ENCODE peak calls at places on chromosomes 11 and 22, in ten cellular contexts. One of them, this sample, is unnamed.

GRCh38 chr11:10366568-10367331 is 61.9 kb downstream of the ADM start:
- DNase-seq in activated T-helper 1 cell treated with anti-CD3 and anti-CD28 coated beads, Interleukin-12 subunit alpha, Interleukin-12 subunit beta, Interleukin-2, Interleukin-4 antibody, amounts not matched to agents 30 ng/mL and 10 ng/mL and 1 ng/mL, durations not matched to agents 14 hours and 24 hours and 36 hours: peak; percentile 51
- DNase-seq in BE2C: peak; percentile 73
- DNase-seq in anterior cingulate cortex: peak; percentile 27
- DNase-seq in stimulated activated CD4-positive, alpha-beta T cell treated with anti-CD3 and anti-CD28 coated beads, TNF-alpha, amount 100 ng/mL, for 1 hour: no peak
- DNase-seq in posterior cingulate gyrus: peak; percentile 64
- DNase-seq in neural crest cell: peak; percentile 70
- DNase-seq in LHCN-M2: peak; percentile 93
- DNase-seq in NCI-H1930: peak; percentile 68
- DNase-seq in COR-L47: peak; percentile 74
- DNase-seq in this sample: peak; percentile 29

GRCh38 chr22:48941903-48942625 is 885.6 kb downstream of the BRD1 start:
- DNase-seq in COR-L47: no peak
- DNase-seq in posterior cingulate gyrus: no peak
- DNase-seq in LHCN-M2: no peak
- DNase-seq in BE2C: no peak
- DNase-seq in anterior cingulate cortex: no peak
- DNase-seq in stimulated activated CD4-positive, alpha-beta T cell treated with anti-CD3 and anti-CD28 coated beads, TNF-alpha, amount 100 ng/mL, for 1 hour: no peak
- DNase-seq in activated T-helper 1 cell treated with anti-CD3 and anti-CD28 coated beads, Interleukin-12 subunit alpha, Interleukin-12 subunit beta, Interleukin-2, Interleukin-4 antibody, amounts not matched to agents 30 ng/mL and 10 ng/mL and 1 ng/mL, durations not matched to agents 14 hours and 24 hours and 36 hours: no peak
- DNase-seq in NCI-H1930: no peak
- DNase-seq in neural crest cell: no peak
- DNase-seq in this sample: no peak

GRCh38 chr11:36296925-36297604 is 977 bp downstream of the PRR5L start:
- DNase-seq in posterior cingulate gyrus: no peak
- DNase-seq in LHCN-M2: no peak
- DNase-seq in activated T-helper 1 cell treated with anti-CD3 and anti-CD28 coated beads, Interleukin-12 subunit alpha, Interleukin-12 subunit beta, Interleukin-2, Interleukin-4 antibody, amounts not matched to agents 30 ng/mL and 10 ng/mL and 1 ng/mL, durations not matched to agents 14 hours and 24 hours and 36 hours: no peak
- DNase-seq in stimulated activated CD4-positive, alpha-beta T cell treated with anti-CD3 and anti-CD28 coated beads, TNF-alpha, amount 100 ng/mL, for 1 hour: no peak
- DNase-seq in neural crest cell: no peak
- DNase-seq in anterior cingulate cortex: no peak
- DNase-seq in NCI-H1930: no peak
- DNase-seq in BE2C: no peak
- DNase-seq in COR-L47: no peak
- DNase-seq in this sample: no peak

GRCh38 chr22:23591203-23591791 is 11.2 kb upstream of the IGLL1 start:
- DNase-seq in anterior cingulate cortex: peak; percentile 3
- DNase-seq in NCI-H1930: peak; percentile 34
- DNase-seq in COR-L47: peak; percentile 18
- DNase-seq in neural crest cell: peak; percentile 81
- DNase-seq in stimulated activated CD4-positive, alpha-beta T cell treated with anti-CD3 and anti-CD28 coated beads, TNF-alpha, amount 100 ng/mL, for 1 hour: no peak
- DNase-seq in activated T-helper 1 cell treated with anti-CD3 and anti-CD28 coated beads, Interleukin-12 subunit alpha, Interleukin-12 subunit beta, Interleukin-2, Interleukin-4 antibody, amounts not matched to agents 30 ng/mL and 10 ng/mL and 1 ng/mL, durations not matched to agents 14 hours and 24 hours and 36 hours: peak; percentile 18
- DNase-seq in BE2C: peak; percentile 81
- DNase-seq in posterior cingulate gyrus: peak; percentile 65
- DNase-seq in LHCN-M2: peak; percentile 21
- DNase-seq in this sample: peak; percentile 87

GRCh38 chr11:110261195-110262140 is 34.9 kb downstream of the RDX start:
- DNase-seq in LHCN-M2: no peak
- DNase-seq in stimulated activated CD4-positive, alpha-beta T cell treated with anti-CD3 and anti-CD28 coated beads, TNF-alpha, amount 100 ng/mL, for 1 hour: no peak
- DNase-seq in neural crest cell: no peak
- DNase-seq in COR-L47: no peak
- DNase-seq in activated T-helper 1 cell treated with anti-CD3 and anti-CD28 coated beads, Interleukin-12 subunit alpha, Interleukin-12 subunit beta, Interleukin-2, Interleukin-4 antibody, amounts not matched to agents 30 ng/mL and 10 ng/mL and 1 ng/mL, durations not matched to agents 14 hours and 24 hours and 36 hours: no peak
- DNase-seq in BE2C: no peak
- DNase-seq in posterior cingulate gyrus: no peak
- DNase-seq in anterior cingulate cortex: no peak
- DNase-seq in NCI-H1930: no peak
- DNase-seq in this sample: no peak

GRCh38 chr22:47048123-47049077 is 285.9 kb downstream of the TBC1D22A start:
- DNase-seq in COR-L47: no peak
- DNase-seq in NCI-H1930: no peak
- DNase-seq in LHCN-M2: no peak
- DNase-seq in stimulated activated CD4-positive, alpha-beta T cell treated with anti-CD3 and anti-CD28 coated beads, TNF-alpha, amount 100 ng/mL, for 1 hour: no peak
- DNase-seq in BE2C: no peak
- DNase-seq in anterior cingulate cortex: no peak
- DNase-seq in posterior cingulate gyrus: no peak
- DNase-seq in neural crest cell: no peak
- DNase-seq in activated T-helper 1 cell treated with anti-CD3 and anti-CD28 coated beads, Interleukin-12 subunit alpha, Interleukin-12 subunit beta, Interleukin-2, Interleukin-4 antibody, amounts not matched to agents 30 ng/mL and 10 ng/mL and 1 ng/mL, durations not matched to agents 14 hours and 24 hours and 36 hours: no peak
- DNase-seq in this sample: no peak

GRCh38 chr11:69563946-69564780 is 76.8 kb upstream of the CCND1 start:
- DNase-seq in COR-L47: no peak
- DNase-seq in activated T-helper 1 cell treated with anti-CD3 and anti-CD28 coated beads, Interleukin-12 subunit alpha, Interleukin-12 subunit beta, Interleukin-2, Interleukin-4 antibody, amounts not matched to agents 30 ng/mL and 10 ng/mL and 1 ng/mL, durations not matched to agents 14 hours and 24 hours and 36 hours: no peak
- DNase-seq in anterior cingulate cortex: no peak
- DNase-seq in neural crest cell: no peak
- DNase-seq in BE2C: no peak
- DNase-seq in LHCN-M2: no peak
- DNase-seq in posterior cingulate gyrus: no peak
- DNase-seq in stimulated activated CD4-positive, alpha-beta T cell treated with anti-CD3 and anti-CD28 coated beads, TNF-alpha, amount 100 ng/mL, for 1 hour: no peak
- DNase-seq in NCI-H1930: no peak
- DNase-seq in this sample: no peak

GRCh38 chr11:110373061-110373702 is 56.6 kb upstream of the FDX1 start:
- DNase-seq in COR-L47: no peak
- DNase-seq in activated T-helper 1 cell treated with anti-CD3 and anti-CD28 coated beads, Interleukin-12 subunit alpha, Interleukin-12 subunit beta, Interleukin-2, Interleukin-4 antibody, amounts not matched to agents 30 ng/mL and 10 ng/mL and 1 ng/mL, durations not matched to agents 14 hours and 24 hours and 36 hours: no peak
- DNase-seq in BE2C: no peak
- DNase-seq in anterior cingulate cortex: no peak
- DNase-seq in LHCN-M2: peak; percentile 47
- DNase-seq in NCI-H1930: no peak
- DNase-seq in stimulated activated CD4-positive, alpha-beta T cell treated with anti-CD3 and anti-CD28 coated beads, TNF-alpha, amount 100 ng/mL, for 1 hour: no peak
- DNase-seq in posterior cingulate gyrus: no peak
- DNase-seq in neural crest cell: no peak
- DNase-seq in this sample: no peak

GRCh38 chr11:47593934-47594855 is at the start of gene C1QTNF4:
- DNase-seq in activated T-helper 1 cell treated with anti-CD3 and anti-CD28 coated beads, Interleukin-12 subunit alpha, Interleukin-12 subunit beta, Interleukin-2, Interleukin-4 antibody, amounts not matched to agents 30 ng/mL and 10 ng/mL and 1 ng/mL, durations not matched to agents 14 hours and 24 hours and 36 hours: no peak
- DNase-seq in neural crest cell: peak; percentile 49
- DNase-seq in posterior cingulate gyrus: no peak
- DNase-seq in anterior cingulate cortex: no peak
- DNase-seq in NCI-H1930: no peak
- DNase-seq in stimulated activated CD4-positive, alpha-beta T cell treated with anti-CD3 and anti-CD28 coated beads, TNF-alpha, amount 100 ng/mL, for 1 hour: no peak
- DNase-seq in BE2C: no peak
- DNase-seq in LHCN-M2: no peak
- DNase-seq in COR-L47: no peak
- DNase-seq in this sample: peak; percentile 69

GRCh38 chr11:7278314-7278917 is 26.7 kb downstream of the SYT9 start:
- DNase-seq in posterior cingulate gyrus: no peak
- DNase-seq in COR-L47: no peak
- DNase-seq in LHCN-M2: peak; percentile 1
- DNase-seq in activated T-helper 1 cell treated with anti-CD3 and anti-CD28 coated beads, Interleukin-12 subunit alpha, Interleukin-12 subunit beta, Interleukin-2, Interleukin-4 antibody, amounts not matched to agents 30 ng/mL and 10 ng/mL and 1 ng/mL, durations not matched to agents 14 hours and 24 hours and 36 hours: no peak
- DNase-seq in BE2C: peak; percentile 15
- DNase-seq in anterior cingulate cortex: no peak
- DNase-seq in stimulated activated CD4-positive, alpha-beta T cell treated with anti-CD3 and anti-CD28 coated beads, TNF-alpha, amount 100 ng/mL, for 1 hour: no peak
- DNase-seq in NCI-H1930: no peak
- DNase-seq in neural crest cell: peak; percentile 12
- DNase-seq in this sample: peak; percentile 28

GRCh38 chr11:103364687-103365086 is 255.5 kb downstream of the DYNC2H1 start:
- DNase-seq in neural crest cell: no peak
- DNase-seq in activated T-helper 1 cell treated with anti-CD3 and anti-CD28 coated beads, Interleukin-12 subunit alpha, Interleukin-12 subunit beta, Interleukin-2, Interleukin-4 antibody, amounts not matched to agents 30 ng/mL and 10 ng/mL and 1 ng/mL, durations not matched to agents 14 hours and 24 hours and 36 hours: no peak
- DNase-seq in LHCN-M2: peak; percentile 36
- DNase-seq in stimulated activated CD4-positive, alpha-beta T cell treated with anti-CD3 and anti-CD28 coated beads, TNF-alpha, amount 100 ng/mL, for 1 hour: no peak
- DNase-seq in anterior cingulate cortex: no peak
- DNase-seq in COR-L47: no peak
- DNase-seq in BE2C: peak; percentile 34
- DNase-seq in NCI-H1930: no peak
- DNase-seq in posterior cingulate gyrus: no peak
- DNase-seq in this sample: no peak

GRCh38 chr22:25126510-25126909 is 73.1 kb upstream of the CRYBB3 start:
- DNase-seq in neural crest cell: no peak
- DNase-seq in posterior cingulate gyrus: no peak
- DNase-seq in stimulated activated CD4-positive, alpha-beta T cell treated with anti-CD3 and anti-CD28 coated beads, TNF-alpha, amount 100 ng/mL, for 1 hour: no peak
- DNase-seq in BE2C: no peak
- DNase-seq in LHCN-M2: no peak
- DNase-seq in NCI-H1930: no peak
- DNase-seq in COR-L47: no peak
- DNase-seq in anterior cingulate cortex: no peak
- DNase-seq in activated T-helper 1 cell treated with anti-CD3 and anti-CD28 coated beads, Interleukin-12 subunit alpha, Interleukin-12 subunit beta, Interleukin-2, Interleukin-4 antibody, amounts not matched to agents 30 ng/mL and 10 ng/mL and 1 ng/mL, durations not matched to agents 14 hours and 24 hours and 36 hours: no peak
- DNase-seq in this sample: no peak

GRCh38 chr11:126892781-126893180 is 107.8 kb downstream of the KIRREL3 start:
- DNase-seq in NCI-H1930: no peak
- DNase-seq in LHCN-M2: peak; percentile 46
- DNase-seq in stimulated activated CD4-positive, alpha-beta T cell treated with anti-CD3 and anti-CD28 coated beads, TNF-alpha, amount 100 ng/mL, for 1 hour: no peak
- DNase-seq in activated T-helper 1 cell treated with anti-CD3 and anti-CD28 coated beads, Interleukin-12 subunit alpha, Interleukin-12 subunit beta, Interleukin-2, Interleukin-4 antibody, amounts not matched to agents 30 ng/mL and 10 ng/mL and 1 ng/mL, durations not matched to agents 14 hours and 24 hours and 36 hours: no peak
- DNase-seq in COR-L47: no peak
- DNase-seq in anterior cingulate cortex: no peak
- DNase-seq in posterior cingulate gyrus: no peak
- DNase-seq in neural crest cell: no peak
- DNase-seq in BE2C: no peak
- DNase-seq in this sample: peak; percentile 44

GRCh38 chr11:127628463-127628785 is 627.9 kb upstream of the KIRREL3 start:
- DNase-seq in LHCN-M2: no peak
- DNase-seq in neural crest cell: no peak
- DNase-seq in stimulated activated CD4-positive, alpha-beta T cell treated with anti-CD3 and anti-CD28 coated beads, TNF-alpha, amount 100 ng/mL, for 1 hour: no peak
- DNase-seq in COR-L47: no peak
- DNase-seq in BE2C: no peak
- DNase-seq in activated T-helper 1 cell treated with anti-CD3 and anti-CD28 coated beads, Interleukin-12 subunit alpha, Interleukin-12 subunit beta, Interleukin-2, Interleukin-4 antibody, amounts not matched to agents 30 ng/mL and 10 ng/mL and 1 ng/mL, durations not matched to agents 14 hours and 24 hours and 36 hours: no peak
- DNase-seq in anterior cingulate cortex: no peak
- DNase-seq in posterior cingulate gyrus: no peak
- DNase-seq in NCI-H1930: peak; percentile 67
- DNase-seq in this sample: no peak

GRCh38 chr11:69948256-69949141 is 129.3 kb upstream of the FGF3 start:
- DNase-seq in activated T-helper 1 cell treated with anti-CD3 and anti-CD28 coated beads, Interleukin-12 subunit alpha, Interleukin-12 subunit beta, Interleukin-2, Interleukin-4 antibody, amounts not matched to agents 30 ng/mL and 10 ng/mL and 1 ng/mL, durations not matched to agents 14 hours and 24 hours and 36 hours: no peak
- DNase-seq in stimulated activated CD4-positive, alpha-beta T cell treated with anti-CD3 and anti-CD28 coated beads, TNF-alpha, amount 100 ng/mL, for 1 hour: no peak
- DNase-seq in anterior cingulate cortex: no peak
- DNase-seq in COR-L47: no peak
- DNase-seq in posterior cingulate gyrus: no peak
- DNase-seq in LHCN-M2: no peak
- DNase-seq in NCI-H1930: no peak
- DNase-seq in neural crest cell: no peak
- DNase-seq in BE2C: peak; percentile 46
- DNase-seq in this sample: peak; percentile 52

GRCh38 chr11:71228961-71229360 is 23.4 kb downstream of the SHANK2 start:
- DNase-seq in stimulated activated CD4-positive, alpha-beta T cell treated with anti-CD3 and anti-CD28 coated beads, TNF-alpha, amount 100 ng/mL, for 1 hour: no peak
- DNase-seq in NCI-H1930: no peak
- DNase-seq in LHCN-M2: no peak
- DNase-seq in posterior cingulate gyrus: no peak
- DNase-seq in COR-L47: no peak
- DNase-seq in BE2C: no peak
- DNase-seq in anterior cingulate cortex: no peak
- DNase-seq in activated T-helper 1 cell treated with anti-CD3 and anti-CD28 coated beads, Interleukin-12 subunit alpha, Interleukin-12 subunit beta, Interleukin-2, Interleukin-4 antibody, amounts not matched to agents 30 ng/mL and 10 ng/mL and 1 ng/mL, durations not matched to agents 14 hours and 24 hours and 36 hours: no peak
- DNase-seq in neural crest cell: no peak
- DNase-seq in this sample: no peak

GRCh38 chr11:78822931-78823423 is 248.3 kb upstream of the NARS2 start:
- DNase-seq in stimulated activated CD4-positive, alpha-beta T cell treated with anti-CD3 and anti-CD28 coated beads, TNF-alpha, amount 100 ng/mL, for 1 hour: no peak
- DNase-seq in NCI-H1930: no peak
- DNase-seq in LHCN-M2: no peak
- DNase-seq in BE2C: no peak
- DNase-seq in activated T-helper 1 cell treated with anti-CD3 and anti-CD28 coated beads, Interleukin-12 subunit alpha, Interleukin-12 subunit beta, Interleukin-2, Interleukin-4 antibody, amounts not matched to agents 30 ng/mL and 10 ng/mL and 1 ng/mL, durations not matched to agents 14 hours and 24 hours and 36 hours: no peak
- DNase-seq in anterior cingulate cortex: no peak
- DNase-seq in neural crest cell: no peak
- DNase-seq in COR-L47: no peak
- DNase-seq in posterior cingulate gyrus: no peak
- DNase-seq in this sample: no peak

GRCh38 chr11:6351782-6352181 is 31.5 kb upstream of the CAVIN3 start:
- DNase-seq in neural crest cell: no peak
- DNase-seq in NCI-H1930: no peak
- DNase-seq in COR-L47: no peak
- DNase-seq in posterior cingulate gyrus: no peak
- DNase-seq in stimulated activated CD4-positive, alpha-beta T cell treated with anti-CD3 and anti-CD28 coated beads, TNF-alpha, amount 100 ng/mL, for 1 hour: no peak
- DNase-seq in anterior cingulate cortex: no peak
- DNase-seq in activated T-helper 1 cell treated with anti-CD3 and anti-CD28 coated beads, Interleukin-12 subunit alpha, Interleukin-12 subunit beta, Interleukin-2, Interleukin-4 antibody, amounts not matched to agents 30 ng/mL and 10 ng/mL and 1 ng/mL, durations not matched to agents 14 hours and 24 hours and 36 hours: peak; percentile 5
- DNase-seq in LHCN-M2: no peak
- DNase-seq in BE2C: no peak
- DNase-seq in this sample: peak; percentile 38

GRCh38 chr22:39250131-39250530 is 5.3 kb upstream of the PDGFB start:
- DNase-seq in COR-L47: no peak
- DNase-seq in anterior cingulate cortex: no peak
- DNase-seq in activated T-helper 1 cell treated with anti-CD3 and anti-CD28 coated beads, Interleukin-12 subunit alpha, Interleukin-12 subunit beta, Interleukin-2, Interleukin-4 antibody, amounts not matched to agents 30 ng/mL and 10 ng/mL and 1 ng/mL, durations not matched to agents 14 hours and 24 hours and 36 hours: no peak
- DNase-seq in LHCN-M2: no peak
- DNase-seq in stimulated activated CD4-positive, alpha-beta T cell treated with anti-CD3 and anti-CD28 coated beads, TNF-alpha, amount 100 ng/mL, for 1 hour: no peak
- DNase-seq in NCI-H1930: no peak
- DNase-seq in neural crest cell: no peak
- DNase-seq in posterior cingulate gyrus: no peak
- DNase-seq in BE2C: no peak
- DNase-seq in this sample: no peak

GRCh38 chr11:29272019-29272654 is 744.7 kb downstream of the KCNA4 start:
- DNase-seq in BE2C: no peak
- DNase-seq in activated T-helper 1 cell treated with anti-CD3 and anti-CD28 coated beads, Interleukin-12 subunit alpha, Interleukin-12 subunit beta, Interleukin-2, Interleukin-4 antibody, amounts not matched to agents 30 ng/mL and 10 ng/mL and 1 ng/mL, durations not matched to agents 14 hours and 24 hours and 36 hours: no peak
- DNase-seq in COR-L47: no peak
- DNase-seq in anterior cingulate cortex: no peak
- DNase-seq in posterior cingulate gyrus: no peak
- DNase-seq in LHCN-M2: peak; percentile 59
- DNase-seq in NCI-H1930: no peak
- DNase-seq in stimulated activated CD4-positive, alpha-beta T cell treated with anti-CD3 and anti-CD28 coated beads, TNF-alpha, amount 100 ng/mL, for 1 hour: no peak
- DNase-seq in neural crest cell: no peak
- DNase-seq in this sample: no peak

GRCh38 chr11:115765803-115766239 is 261.6 kb upstream of the CADM1 start:
- DNase-seq in LHCN-M2: no peak
- DNase-seq in posterior cingulate gyrus: no peak
- DNase-seq in anterior cingulate cortex: no peak
- DNase-seq in COR-L47: no peak
- DNase-seq in activated T-helper 1 cell treated with anti-CD3 and anti-CD28 coated beads, Interleukin-12 subunit alpha, Interleukin-12 subunit beta, Interleukin-2, Interleukin-4 antibody, amounts not matched to agents 30 ng/mL and 10 ng/mL and 1 ng/mL, durations not matched to agents 14 hours and 24 hours and 36 hours: no peak
- DNase-seq in neural crest cell: no peak
- DNase-seq in BE2C: no peak
- DNase-seq in NCI-H1930: no peak
- DNase-seq in stimulated activated CD4-positive, alpha-beta T cell treated with anti-CD3 and anti-CD28 coated beads, TNF-alpha, amount 100 ng/mL, for 1 hour: no peak
- DNase-seq in this sample: no peak

GRCh38 chr11:57764972-57765371 is 3.4 kb downstream of the CTNND1 start:
- DNase-seq in COR-L47: no peak
- DNase-seq in LHCN-M2: no peak
- DNase-seq in anterior cingulate cortex: no peak
- DNase-seq in NCI-H1930: no peak
- DNase-seq in posterior cingulate gyrus: no peak
- DNase-seq in activated T-helper 1 cell treated with anti-CD3 and anti-CD28 coated beads, Interleukin-12 subunit alpha, Interleukin-12 subunit beta, Interleukin-2, Interleukin-4 antibody, amounts not matched to agents 30 ng/mL and 10 ng/mL and 1 ng/mL, durations not matched to agents 14 hours and 24 hours and 36 hours: no peak
- DNase-seq in BE2C: no peak
- DNase-seq in stimulated activated CD4-positive, alpha-beta T cell treated with anti-CD3 and anti-CD28 coated beads, TNF-alpha, amount 100 ng/mL, for 1 hour: no peak
- DNase-seq in neural crest cell: no peak
- DNase-seq in this sample: no peak

GRCh38 chr11:69595805-69596665 is 44.9 kb upstream of the CCND1 start:
- DNase-seq in neural crest cell: no peak
- DNase-seq in activated T-helper 1 cell treated with anti-CD3 and anti-CD28 coated beads, Interleukin-12 subunit alpha, Interleukin-12 subunit beta, Interleukin-2, Interleukin-4 antibody, amounts not matched to agents 30 ng/mL and 10 ng/mL and 1 ng/mL, durations not matched to agents 14 hours and 24 hours and 36 hours: no peak
- DNase-seq in anterior cingulate cortex: no peak
- DNase-seq in stimulated activated CD4-positive, alpha-beta T cell treated with anti-CD3 and anti-CD28 coated beads, TNF-alpha, amount 100 ng/mL, for 1 hour: no peak
- DNase-seq in NCI-H1930: no peak
- DNase-seq in BE2C: no peak
- DNase-seq in COR-L47: no peak
- DNase-seq in LHCN-M2: no peak
- DNase-seq in posterior cingulate gyrus: no peak
- DNase-seq in this sample: no peak

GRCh38 chr11:10122337-10123197 is 171.5 kb downstream of the SBF2 start:
- DNase-seq in BE2C: no peak
- DNase-seq in COR-L47: no peak
- DNase-seq in posterior cingulate gyrus: no peak
- DNase-seq in NCI-H1930: no peak
- DNase-seq in neural crest cell: no peak
- DNase-seq in anterior cingulate cortex: no peak
- DNase-seq in stimulated activated CD4-positive, alpha-beta T cell treated with anti-CD3 and anti-CD28 coated beads, TNF-alpha, amount 100 ng/mL, for 1 hour: no peak
- DNase-seq in activated T-helper 1 cell treated with anti-CD3 and anti-CD28 coated beads, Interleukin-12 subunit alpha, Interleukin-12 subunit beta, Interleukin-2, Interleukin-4 antibody, amounts not matched to agents 30 ng/mL and 10 ng/mL and 1 ng/mL, durations not matched to agents 14 hours and 24 hours and 36 hours: no peak
- DNase-seq in LHCN-M2: peak; percentile 17
- DNase-seq in this sample: no peak

GRCh38 chr11:65316979-65317786 is 2.5 kb downstream of the CDC42EP2 start:
- DNase-seq in activated T-helper 1 cell treated with anti-CD3 and anti-CD28 coated beads, Interleukin-12 subunit alpha, Interleukin-12 subunit beta, Interleukin-2, Interleukin-4 antibody, amounts not matched to agents 30 ng/mL and 10 ng/mL and 1 ng/mL, durations not matched to agents 14 hours and 24 hours and 36 hours: no peak
- DNase-seq in posterior cingulate gyrus: no peak
- DNase-seq in LHCN-M2: peak; percentile 65
- DNase-seq in anterior cingulate cortex: peak; percentile 51
- DNase-seq in NCI-H1930: no peak
- DNase-seq in stimulated activated CD4-positive, alpha-beta T cell treated with anti-CD3 and anti-CD28 coated beads, TNF-alpha, amount 100 ng/mL, for 1 hour: no peak
- DNase-seq in BE2C: no peak
- DNase-seq in neural crest cell: no peak
- DNase-seq in COR-L47: peak; percentile 60
- DNase-seq in this sample: peak; percentile 47

GRCh38 chr22:30420401-30421178 is 5.0 kb upstream of the MTFP1 start:
- DNase-seq in BE2C: no peak
- DNase-seq in COR-L47: no peak
- DNase-seq in anterior cingulate cortex: no peak
- DNase-seq in neural crest cell: no peak
- DNase-seq in LHCN-M2: peak; percentile 93
- DNase-seq in activated T-helper 1 cell treated with anti-CD3 and anti-CD28 coated beads, Interleukin-12 subunit alpha, Interleukin-12 subunit beta, Interleukin-2, Interleukin-4 antibody, amounts not matched to agents 30 ng/mL and 10 ng/mL and 1 ng/mL, durations not matched to agents 14 hours and 24 hours and 36 hours: no peak
- DNase-seq in NCI-H1930: no peak
- DNase-seq in stimulated activated CD4-positive, alpha-beta T cell treated with anti-CD3 and anti-CD28 coated beads, TNF-alpha, amount 100 ng/mL, for 1 hour: no peak
- DNase-seq in posterior cingulate gyrus: no peak
- DNase-seq in this sample: no peak

GRCh38 chr11:125591659-125592304 is 870 bp upstream of the STT3A start:
- DNase-seq in anterior cingulate cortex: peak; percentile 63
- DNase-seq in COR-L47: peak; percentile 13
- DNase-seq in activated T-helper 1 cell treated with anti-CD3 and anti-CD28 coated beads, Interleukin-12 subunit alpha, Interleukin-12 subunit beta, Interleukin-2, Interleukin-4 antibody, amounts not matched to agents 30 ng/mL and 10 ng/mL and 1 ng/mL, durations not matched to agents 14 hours and 24 hours and 36 hours: peak; percentile 14
- DNase-seq in NCI-H1930: no peak
- DNase-seq in stimulated activated CD4-positive, alpha-beta T cell treated with anti-CD3 and anti-CD28 coated beads, TNF-alpha, amount 100 ng/mL, for 1 hour: no peak
- DNase-seq in BE2C: peak; percentile 34
- DNase-seq in neural crest cell: peak; percentile 30
- DNase-seq in posterior cingulate gyrus: no peak
- DNase-seq in LHCN-M2: no peak
- DNase-seq in this sample: no peak

GRCh38 chr11:34464591-34465036 is 25.9 kb downstream of the CAT start:
- DNase-seq in posterior cingulate gyrus: no peak
- DNase-seq in activated T-helper 1 cell treated with anti-CD3 and anti-CD28 coated beads, Interleukin-12 subunit alpha, Interleukin-12 subunit beta, Interleukin-2, Interleukin-4 antibody, amounts not matched to agents 30 ng/mL and 10 ng/mL and 1 ng/mL, durations not matched to agents 14 hours and 24 hours and 36 hours: no peak
- DNase-seq in neural crest cell: no peak
- DNase-seq in COR-L47: no peak
- DNase-seq in anterior cingulate cortex: no peak
- DNase-seq in LHCN-M2: no peak
- DNase-seq in stimulated activated CD4-positive, alpha-beta T cell treated with anti-CD3 and anti-CD28 coated beads, TNF-alpha, amount 100 ng/mL, for 1 hour: no peak
- DNase-seq in BE2C: no peak
- DNase-seq in NCI-H1930: no peak
- DNase-seq in this sample: no peak